ENCODE peak calls at places on chromosomes 11 and 22, in seven cellular contexts. A is right atrium auricular region, P is H9, L is kidney, O is fibroblast of lung, V is NB4, E is occipital lobe. W is an unnamed sample.
A peak's percentile ranks its signal among the peaks of the same experiment; 100 is the strongest.

GRCh38 chr11:61799665-61800284 is 7.1 kb downstream of the FEN1 start:
- DNase-seq in E (no peak), P (no peak), A (no peak), L (no peak), O (no peak), V (no peak), W (no peak)

GRCh38 chr22:22552630-22553029 is 6.4 kb downstream of the PRAME start:
- DNase-seq in L (no peak), E (no peak), O (no peak), V (peak; percentile 58), A (no peak), P (peak; percentile 76), W (no peak)

GRCh38 chr11:16989554-16989953 is 24.7 kb downstream of the PLEKHA7 start:
- DNase-seq in P (no peak), A (no peak), O (no peak), V (no peak), E (no peak), L (peak; percentile 61), W (no peak)

GRCh38 chr11:91299980-91300379 is 924.6 kb upstream of the FAT3 start:
- DNase-seq in L (no peak), P (no peak), A (no peak), V (peak; percentile 8), E (no peak), O (peak; percentile 31), W (no peak)

GRCh38 chr11:67356867-67357561 is 3.7 kb upstream of the POLD4 start:
- DNase-seq in L (no peak), V (peak; percentile 91), A (peak; percentile 78), P (peak; percentile 86), O (peak; percentile 73), E (no peak), W (peak; percentile 63)

GRCh38 chr11:69745201-69745600 is 29.9 kb downstream of the FGF4 start:
- DNase-seq in O (no peak), E (no peak), A (no peak), L (no peak), V (no peak), P (no peak), W (no peak)

GRCh38 chr11:110077866-110078325 is 15.3 kb upstream of the ZC3H12C start:
- DNase-seq in O (peak; percentile 71), E (peak; percentile 8), V (no peak), A (no peak), L (no peak), P (no peak), W (no peak)

GRCh38 chr11:926341-926916 is 759 bp downstream of the AP2A2 start:
- DNase-seq in E (peak; percentile 55), P (no peak), V (no peak), L (no peak), O (peak; percentile 70), A (peak; percentile 75), W (no peak)

GRCh38 chr22:34976474-34976873 is 89.5 kb upstream of the ISX start:
- DNase-seq in O (no peak), V (peak; percentile 3), E (no peak), A (no peak), L (no peak), P (no peak), W (no peak)

W was measured in activated gamma-delta T cell treated with Interleukin-2 at 50 U/mL for 16 hours.